ENCODE peak calls at places on chromosome 20, in eight cellular contexts. A, P, O, Z, X, N, K and R are unnamed samples.

GRCh38 chr20:41140226-41141133 is 3.1 kb downstream of the PLCG1 start:
- DNase-seq in P (peak), X (no peak), A (no peak), N (no peak), K (peak), Z (peak), O (no peak), R (no peak)

GRCh38 chr20:2402271-2402980 is 21.7 kb downstream of the TGM6 start:
- DNase-seq in N (peak), X (no peak), Z (no peak), P (no peak), A (no peak), O (peak), K (no peak), R (peak)

GRCh38 chr20:52577696-52578095 is 386.1 kb upstream of the ZFP64 start:
- DNase-seq in O (no peak), N (no peak), A (no peak), P (no peak), Z (no peak), K (no peak), X (no peak), R (no peak)

GRCh38 chr20:40646321-40647212 is 42.5 kb downstream of the MAFB start:
- DNase-seq in A (no peak), P (no peak), K (no peak), Z (no peak), N (no peak), X (peak), O (no peak), R (no peak)

GRCh38 chr20:43969501-43969900 is 54.8 kb downstream of the TOX2 start:
- DNase-seq in X (no peak), N (no peak), K (no peak), Z (no peak), A (no peak), O (no peak), P (no peak), R (no peak)

GRCh38 chr20:1466211-1467081 is at the start of gene NSFL1C:
- DNase-seq in A (peak), P (peak), K (peak), N (peak), X (peak), O (peak), Z (peak), R (peak)

GRCh38 chr20:46118481-46119020 is 437 bp downstream of the CD40 start:
- DNase-seq in O (peak), N (no peak), X (peak), A (peak), Z (peak), P (no peak), K (peak), R (no peak)

GRCh38 chr20:44182863-44183262 is 4.1 kb downstream of the JPH2 start:
- DNase-seq in K (no peak), A (no peak), N (no peak), Z (no peak), P (no peak), O (no peak), X (no peak), R (no peak)

GRCh38 chr20:49291200-49291599 is 13.3 kb upstream of the ZNFX1 start:
- DNase-seq in Z (no peak), N (no peak), K (no peak), P (no peak), O (no peak), A (no peak), X (no peak), R (no peak)